ENCODE peak calls at places on chromosomes 7 and 10, in five cellular contexts. T is K562, O is HepG2, X is endothelial cell of umbilical vein, Y is A549. G is an unnamed sample.

GRCh38 chr7:17041324-17041723 is 159.5 kb upstream of the AGR3 start:
- DNase-seq in O (peak), Y (no peak), X (peak), T (no peak), G (peak)

GRCh38 chr10:23172429-23172828 is 19.7 kb upstream of the PTF1A start:
- DNase-seq in Y (no peak), X (no peak), T (no peak), O (no peak), G (no peak)

GRCh38 chr7:111593343-111593742 is 31.1 kb upstream of the IMMP2L start:
- DNase-seq in Y (no peak), X (no peak), T (no peak), O (no peak), G (no peak)

GRCh38 chr7:77426521-77427051 is 10.4 kb upstream of the GSAP start:
- DNase-seq in O (no peak), X (no peak), Y (no peak), T (no peak), G (no peak)

GRCh38 chr7:4792537-4793126 is 17.2 kb downstream of the AP5Z1 start:
- DNase-seq in T (no peak), X (peak), Y (no peak), O (no peak), G (no peak)

GRCh38 chr10:4607681-4608080 is 218.3 kb upstream of the AKR1E2 start:
- DNase-seq in T (no peak), O (no peak), X (no peak), Y (no peak), G (no peak)

GRCh38 chr10:31064334-31064733 is 32.7 kb upstream of the ZNF438 start:
- DNase-seq in T (no peak), Y (no peak), O (no peak), X (no peak), G (no peak)

GRCh38 chr10:86673216-86673826 is 5.0 kb downstream of the LDB3 start:
- DNase-seq in T (no peak), X (no peak), Y (no peak), O (no peak), G (no peak)

GRCh38 chr7:45651056-45651444 is 76.9 kb downstream of the ADCY1 start:
- DNase-seq in O (no peak), T (no peak), Y (no peak), X (no peak), G (no peak)

GRCh38 chr10:99768430-99769011 is 13.9 kb upstream of the ABCC2 start:
- DNase-seq in T (no peak), X (no peak), O (no peak), Y (no peak), G (no peak)

GRCh38 chr10:43236176-43236850 is 30.6 kb downstream of the RASGEF1A start:
- DNase-seq in Y (no peak), T (no peak), O (no peak), X (no peak), G (no peak)

GRCh38 chr7:84194484-84195260 is at the start of gene SEMA3A:
- DNase-seq in Y (peak), X (peak), O (peak), T (no peak), G (peak)

GRCh38 chr10:102948163-102948562 is 30.1 kb downstream of the CNNM2 start:
- DNase-seq in T (no peak), Y (no peak), O (no peak), X (no peak), G (no peak)

GRCh38 chr7:1345796-1346532 is 113.3 kb downstream of the UNCX start:
- DNase-seq in Y (no peak), X (no peak), O (no peak), T (no peak), G (no peak)

GRCh38 chr10:49009231-49009979 is 69.8 kb upstream of the LRRC18 start:
- DNase-seq in O (no peak), X (no peak), T (no peak), Y (no peak), G (no peak)

GRCh38 chr7:149144996-149145850 is 2.0 kb upstream of the ZNF398 start:
- DNase-seq in T (no peak), Y (no peak), X (no peak), O (no peak), G (peak)

GRCh38 chr10:62917475-62918238 is 101.5 kb upstream of the EGR2 start:
- DNase-seq in O (no peak), X (no peak), Y (no peak), T (no peak), G (no peak)

GRCh38 chr10:14527915-14528314 is 197.2 kb upstream of the FRMD4A start:
- DNase-seq in T (no peak), Y (no peak), O (no peak), X (peak), G (no peak)

GRCh38 chr7:127918130-127918529 is 113.1 kb downstream of the LRRC4 start:
- DNase-seq in T (no peak), Y (no peak), O (no peak), X (no peak), G (no peak)

GRCh38 chr10:112131361-112131760 is 52.2 kb downstream of the GPAM start:
- DNase-seq in Y (no peak), X (no peak), T (no peak), O (no peak), G (no peak)

GRCh38 chr10:119286983-119287612 is 79.7 kb downstream of the GRK5 start:
- DNase-seq in O (no peak), X (no peak), T (no peak), Y (no peak), G (no peak)

GRCh38 chr7:116417593-116418345 is 81.8 kb upstream of the CAV2 start:
- DNase-seq in O (no peak), Y (no peak), X (peak), T (peak), G (no peak)

GRCh38 chr7:111005445-111005844 is 85.5 kb upstream of the LRRN3 start:
- DNase-seq in Y (no peak), T (no peak), X (no peak), O (no peak), G (no peak)

GRCh38 chr7:90233569-90233968 is 11.4 kb upstream of the CFAP69 start:
- DNase-seq in T (no peak), X (no peak), Y (no peak), O (no peak), G (no peak)

GRCh38 chr7:131633342-131633843 is 77.0 kb upstream of the PODXL start:
- DNase-seq in Y (peak), X (peak), O (no peak), T (no peak), G (no peak)

DNA sequence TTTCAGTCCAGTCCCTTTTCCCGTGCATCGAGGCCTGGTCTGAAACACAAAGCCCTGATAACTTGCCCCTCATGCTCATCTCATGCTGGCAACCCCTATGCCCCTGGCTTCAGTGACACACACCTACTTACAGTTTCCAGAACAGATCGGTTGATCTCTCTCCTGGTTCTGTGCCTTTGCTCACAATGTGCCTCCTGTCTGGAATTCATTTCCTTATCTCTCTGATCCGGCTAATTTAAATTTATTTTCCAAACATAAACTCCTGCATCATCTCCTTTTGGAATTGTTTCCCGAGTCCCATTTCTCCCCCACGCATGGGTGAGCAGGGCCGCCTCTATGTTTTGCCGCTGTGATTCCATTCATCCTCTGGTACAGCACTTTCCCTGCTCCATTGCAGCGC is 25.9 kb upstream of the FZD8 start:
- DNase-seq in Y (no peak), T (no peak), O (no peak), X (no peak), G (no peak)
- H3K4me3 ChIP-seq in Y (no peak), T (no peak), O (no peak), X (no peak), G (no peak)

GRCh38 chr7:14340415-14341079 is 351.1 kb upstream of the ETV1 start:
- DNase-seq in Y (no peak), X (no peak), T (no peak), O (no peak), G (no peak)
- TF ChIP-seq MYC in Y (no peak), X (no peak), T (no peak), O (no peak), G (no peak)

GRCh38 chr7:86643478-86644281 is at the start of gene GRM3:
- DNase-seq in O (no peak), T (peak), Y (peak), X (no peak), G (no peak)
- H3K4me3 ChIP-seq in O (no peak), T (no peak), Y (peak), X (no peak), G (no peak)

GRCh38 chr7:70571403-70571911 is 560.5 kb upstream of the GALNT17 start:
- DNase-seq in X (no peak), O (peak), T (no peak), Y (peak), G (no peak)

GRCh38 chr7:70570961-70571360 is 561.0 kb upstream of the GALNT17 start:
- DNase-seq in T (no peak), X (no peak), O (no peak), Y (no peak), G (no peak)

GRCh38 chr7:70570029-70570428 is 561.9 kb upstream of the GALNT17 start:
- DNase-seq in O (no peak), T (no peak), Y (no peak), X (no peak), G (no peak)

GRCh38 chr7:70568674-70569334 is 563.1 kb upstream of the GALNT17 start:
- DNase-seq in Y (no peak), X (no peak), T (peak), O (no peak), G (no peak)

DNA sequence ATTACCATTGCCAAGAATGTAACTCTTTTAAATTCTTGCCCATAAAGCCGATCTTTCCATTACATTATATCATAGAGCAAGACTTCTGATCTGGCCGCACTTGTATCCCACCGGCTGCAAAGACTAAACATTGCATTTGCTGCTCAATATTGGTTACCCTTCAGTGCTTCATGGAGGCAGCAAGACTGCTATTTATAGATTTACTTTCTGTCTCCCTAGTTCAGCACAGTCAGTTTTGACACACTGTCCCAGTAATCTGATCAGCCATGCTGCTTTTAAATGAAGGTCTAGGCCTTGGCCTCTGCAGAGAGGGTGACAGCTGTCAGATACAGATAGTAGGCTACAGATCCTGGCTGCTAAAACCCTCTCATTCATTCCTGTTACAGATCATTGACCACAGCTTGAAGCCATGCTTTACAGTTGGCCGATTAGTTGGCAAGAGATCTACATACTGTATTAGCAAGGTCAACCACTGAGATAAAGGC is 562.6 kb upstream of the GALNT17 start:
- DNase-seq in Y (no peak), O (no peak), X (no peak), T (peak), G (no peak)
- TF ChIP-seq MYC in Y (no peak), O (no peak), X (no peak), T (no peak), G (no peak)

GRCh38 chr7:147509052-147509480 is 1081.5 kb upstream of the C7orf33 start:
- DNase-seq in X (no peak), Y (no peak), T (no peak), O (no peak), G (no peak)
- H3K4me3 ChIP-seq in X (no peak), Y (no peak), T (no peak), O (no peak), G (no peak)

GRCh38 chr7:151379534-151380198 is 30.2 kb downstream of the WDR86 start:
- DNase-seq in X (no peak), O (no peak), T (peak), Y (no peak), G (no peak)
- TF ChIP-seq MYC in X (no peak), O (no peak), T (no peak), Y (no peak), G (no peak)

GRCh38 chr10:123746016-123746415 is 79.9 kb downstream of the GPR26 start:
- DNase-seq in T (no peak), O (no peak), Y (no peak), X (no peak), G (no peak)

GRCh38 chr10:123748711-123749110 is 82.6 kb downstream of the GPR26 start:
- DNase-seq in T (no peak), Y (no peak), X (no peak), O (no peak), G (no peak)

GRCh38 chr10:123747426-123747825 is 81.3 kb downstream of the GPR26 start:
- DNase-seq in O (no peak), T (no peak), Y (no peak), X (no peak), G (no peak)

GRCh38 chr10:123746520-123746919 is 80.4 kb downstream of the GPR26 start:
- DNase-seq in X (no peak), T (no peak), O (no peak), Y (no peak), G (no peak)

GRCh38 chr10:123746927-123747326 is 80.8 kb downstream of the GPR26 start:
- DNase-seq in T (no peak), O (no peak), X (no peak), Y (no peak), G (no peak)
- H3K4me3 ChIP-seq in T (no peak), O (no peak), X (no peak), Y (no peak), G (no peak)